ENCODE peak calls at places on chromosome 9, in six cellular contexts. T, R, F, Y, A and J are unnamed samples.
A peak's percentile ranks its signal among the peaks of the same experiment; 100 is the strongest.

GRCh38 chr9:135718616-135719015 is 16.6 kb downstream of the KCNT1 start:
- DNase-seq in A (no peak), T (no peak), Y (peak; percentile 58), F (no peak), R (peak; percentile 31), J (peak; percentile 51)

GRCh38 chr9:135702002-135702721 is at the start of gene KCNT1:
- DNase-seq in A (peak; percentile 27), R (peak; percentile 40), F (no peak), T (peak; percentile 2), Y (peak; percentile 69), J (peak; percentile 53)

GRCh38 chr9:89888677-89889076 is 283.9 kb downstream of the GADD45G start:
- DNase-seq in Y (no peak), T (no peak), F (no peak), A (no peak), R (no peak), J (no peak)

GRCh38 chr9:108049026-108049591 is 559.5 kb upstream of the KLF4 start:
- DNase-seq in F (no peak), Y (peak; percentile 94), R (peak; percentile 85), A (peak; percentile 95), T (peak; percentile 84), J (peak; percentile 80)

GRCh38 chr9:137479315-137479861 is 20.3 kb upstream of the NSMF start:
- DNase-seq in Y (no peak), R (no peak), A (peak; percentile 54), F (no peak), T (no peak), J (no peak)

GRCh38 chr9:101530076-101530711 is 3.5 kb upstream of the RNF20 start:
- DNase-seq in Y (peak; percentile 82), A (peak; percentile 79), T (peak; percentile 59), R (peak; percentile 73), F (peak; percentile 52), J (peak; percentile 88)

GRCh38 chr9:134301387-134302129 is 24.7 kb upstream of the RXRA start:
- DNase-seq in R (no peak), F (peak; percentile 29), T (no peak), Y (no peak), A (no peak), J (no peak)

GRCh38 chr9:73348485-73348884 is 196.8 kb downstream of the ANXA1 start:
- DNase-seq in A (peak; percentile 16), T (no peak), F (no peak), R (no peak), Y (peak; percentile 5), J (peak; percentile 2)

GRCh38 chr9:107847977-107848376 is 358.4 kb upstream of the KLF4 start:
- DNase-seq in A (peak; percentile 20), F (no peak), R (no peak), T (no peak), Y (peak; percentile 66), J (peak; percentile 44)